ENCODE peak calls at places on chromosomes 6 and 20, in seven cellular contexts. U, O, G, M, T, Y and B are unnamed samples.

GRCh38 chr20:815914-816606 is 17.5 kb upstream of the FAM110A start:
- DNase-seq in G (peak), Y (peak), O (peak), M (peak), T (peak), U (peak), B (peak)

GRCh38 chr20:4916991-4917881 is 84.1 kb downstream of the SLC23A2 start:
- DNase-seq in O (peak), M (peak), G (no peak), Y (no peak), U (no peak), T (no peak), B (no peak)

GRCh38 chr6:71457883-71458282 is 169.3 kb downstream of the OGFRL1 start:
- DNase-seq in Y (no peak), T (no peak), G (no peak), O (no peak), U (peak), M (no peak), B (no peak)

GRCh38 chr20:48041078-48041780 is 255.9 kb upstream of the SULF2 start:
- DNase-seq in Y (no peak), T (no peak), G (no peak), O (no peak), U (no peak), M (no peak), B (no peak)

GRCh38 chr6:52221302-52221701 is 23.0 kb downstream of the IL17F start:
- DNase-seq in G (no peak), Y (no peak), M (no peak), O (no peak), T (no peak), U (no peak), B (no peak)

GRCh38 chr6:69164564-69165252 is 529.6 kb downstream of the ADGRB3 start:
- DNase-seq in U (no peak), G (no peak), T (no peak), M (no peak), O (no peak), Y (no peak), B (no peak)

GRCh38 chr20:20489623-20490341 is 121.9 kb downstream of the INSM1 start:
- DNase-seq in Y (no peak), O (no peak), T (no peak), U (no peak), G (no peak), M (no peak), B (no peak)

GRCh38 chr6:25481267-25481666 is 170.7 kb upstream of the SCGN start:
- DNase-seq in G (no peak), T (no peak), M (no peak), U (no peak), Y (no peak), O (no peak), B (no peak)

GRCh38 chr6:150752409-150752808 is 113.1 kb upstream of the MTHFD1L start:
- DNase-seq in G (no peak), Y (peak), U (no peak), T (no peak), M (no peak), O (no peak), B (no peak)

GRCh38 chr20:23622839-23623343 is 14.9 kb downstream of the CST3 start:
- DNase-seq in U (no peak), T (peak), Y (peak), M (peak), O (peak), G (no peak), B (no peak)

GRCh38 chr6:149387787-149388512 is 12.1 kb upstream of the SUMO4 start:
- DNase-seq in G (no peak), M (no peak), T (peak), U (no peak), Y (no peak), O (no peak), B (no peak)

GRCh38 chr20:4972506-4973251 is 28.6 kb downstream of the SLC23A2 start:
- DNase-seq in G (no peak), Y (no peak), T (no peak), M (no peak), U (no peak), O (no peak), B (no peak)

GRCh38 chr20:63090682-63091571 is 84.2 kb upstream of the BHLHE23 start:
- DNase-seq in M (no peak), G (no peak), U (no peak), T (no peak), O (no peak), Y (no peak), B (no peak)

GRCh38 chr20:6502219-6502618 is 265.3 kb upstream of the BMP2 start:
- DNase-seq in U (no peak), Y (no peak), G (no peak), O (peak), T (no peak), M (no peak), B (no peak)
- TF ChIP-seq CTCF in U (no peak), Y (no peak), G (no peak), O (no peak), T (no peak), M (no peak), B (no peak)

DNA sequence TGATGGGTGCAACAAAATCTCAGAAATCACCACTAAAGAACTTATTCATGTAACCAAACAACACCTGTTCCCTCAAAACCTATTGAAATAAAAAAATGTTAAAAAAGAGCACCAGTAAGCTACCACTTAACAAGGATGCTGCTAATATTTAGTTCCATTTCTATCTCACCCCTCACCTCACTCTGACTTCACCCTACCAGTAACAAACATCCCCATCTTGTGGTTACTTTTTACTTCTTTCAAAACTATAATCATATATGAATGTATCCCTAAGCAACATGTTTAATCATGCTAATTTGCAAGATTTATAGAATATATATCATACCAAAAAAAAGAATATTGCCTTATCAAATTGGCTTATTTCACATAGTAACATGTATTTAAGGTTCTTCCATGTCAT is 27.4 kb upstream of the SLC24A3 start:
- DNase-seq in Y (peak), T (no peak), G (no peak), O (no peak), M (no peak), U (no peak), B (no peak)
- TF ChIP-seq CTCF in Y (no peak), T (no peak), G (no peak), O (no peak), M (no peak), U (no peak), B (peak)

DNA sequence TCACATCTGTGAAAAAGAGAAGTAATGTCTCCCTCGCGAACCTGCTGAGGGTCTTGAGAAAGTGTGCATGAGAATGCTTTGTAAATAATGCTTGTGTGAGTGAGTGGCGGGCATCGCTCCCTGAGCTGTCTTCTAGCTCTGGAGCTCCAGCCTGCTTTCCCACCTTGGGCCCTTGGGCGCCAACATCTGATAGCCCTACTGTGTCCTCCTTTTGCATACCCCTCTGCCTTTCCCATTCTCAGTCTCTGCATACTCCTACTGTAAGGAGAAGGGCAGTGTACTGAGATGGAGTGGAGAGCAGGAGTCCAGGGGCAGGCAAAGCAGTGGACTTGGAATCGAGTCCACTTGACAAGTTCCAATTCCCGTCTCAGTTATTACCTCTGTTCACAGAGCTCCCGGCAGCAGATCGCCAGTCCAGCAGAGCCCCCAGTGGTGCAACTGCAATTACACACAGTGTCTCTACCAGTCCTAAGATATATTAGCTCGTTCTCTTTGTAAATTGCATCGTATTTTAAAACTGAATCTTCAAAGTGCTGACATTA is 855 bp upstream of the NCR2 start:
- DNase-seq in U (peak), G (no peak), O (no peak), T (no peak), Y (no peak), M (no peak), B (no peak)
- TF ChIP-seq CTCF in U (peak), G (peak), O (peak), T (no peak), Y (no peak), M (peak), B (no peak)

GRCh38 chr6:136334853-136335252 is 45.2 kb upstream of the BCLAF1 start:
- DNase-seq in G (no peak), T (no peak), U (no peak), M (no peak), Y (no peak), O (no peak), B (no peak)
- TF ChIP-seq CTCF in G (peak), T (no peak), U (peak), M (peak), Y (no peak), O (peak), B (no peak)

DNA sequence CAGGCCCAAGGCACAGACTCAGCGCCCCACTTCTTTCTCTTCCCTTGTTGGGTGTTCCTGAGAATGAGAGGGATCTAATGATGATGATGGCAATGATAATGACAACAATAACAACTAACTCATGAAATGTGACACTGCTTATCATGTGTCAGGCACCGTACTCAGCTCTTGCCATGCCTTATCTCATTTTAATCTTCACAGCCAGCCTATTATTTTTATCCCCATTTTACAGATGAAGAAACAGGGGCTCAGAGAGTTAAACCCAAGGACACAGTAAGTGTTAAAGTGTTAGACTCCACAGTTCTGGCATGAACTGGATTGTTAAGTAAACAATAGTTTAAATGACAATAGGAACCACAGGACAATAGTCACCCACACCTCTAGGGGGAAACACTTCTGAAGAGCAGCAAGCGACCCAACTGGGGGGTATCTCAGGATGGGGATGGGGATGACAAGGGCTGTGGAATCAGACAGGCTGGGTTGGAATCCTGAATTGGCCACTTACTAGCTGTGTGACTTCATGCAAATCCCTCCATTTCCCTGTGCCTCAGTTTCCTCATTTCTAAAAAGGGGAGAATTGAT is 12.5 kb downstream of the RSPH9 start:
- DNase-seq in U (no peak), G (no peak), O (no peak), M (no peak), Y (no peak), T (no peak), B (no peak)
- TF ChIP-seq CTCF in U (peak), G (peak), O (no peak), M (no peak), Y (no peak), T (no peak), B (no peak)

GRCh38 chr20:49583343-49583668 is 15.4 kb upstream of the PTGIS start:
- DNase-seq in O (no peak), Y (no peak), T (no peak), G (no peak), M (no peak), U (no peak), B (no peak)

GRCh38 chr20:49582413-49583334 is 14.7 kb upstream of the PTGIS start:
- DNase-seq in M (no peak), Y (no peak), U (no peak), T (no peak), O (no peak), G (no peak), B (no peak)

GRCh38 chr20:49584418-49585382 is 16.8 kb upstream of the PTGIS start:
- DNase-seq in G (no peak), M (no peak), O (no peak), Y (no peak), U (no peak), T (no peak), B (no peak)

GRCh38 chr20:49585585-49586245 is 17.8 kb upstream of the PTGIS start:
- DNase-seq in U (no peak), O (no peak), T (no peak), G (no peak), Y (no peak), M (no peak), B (no peak)

DNA sequence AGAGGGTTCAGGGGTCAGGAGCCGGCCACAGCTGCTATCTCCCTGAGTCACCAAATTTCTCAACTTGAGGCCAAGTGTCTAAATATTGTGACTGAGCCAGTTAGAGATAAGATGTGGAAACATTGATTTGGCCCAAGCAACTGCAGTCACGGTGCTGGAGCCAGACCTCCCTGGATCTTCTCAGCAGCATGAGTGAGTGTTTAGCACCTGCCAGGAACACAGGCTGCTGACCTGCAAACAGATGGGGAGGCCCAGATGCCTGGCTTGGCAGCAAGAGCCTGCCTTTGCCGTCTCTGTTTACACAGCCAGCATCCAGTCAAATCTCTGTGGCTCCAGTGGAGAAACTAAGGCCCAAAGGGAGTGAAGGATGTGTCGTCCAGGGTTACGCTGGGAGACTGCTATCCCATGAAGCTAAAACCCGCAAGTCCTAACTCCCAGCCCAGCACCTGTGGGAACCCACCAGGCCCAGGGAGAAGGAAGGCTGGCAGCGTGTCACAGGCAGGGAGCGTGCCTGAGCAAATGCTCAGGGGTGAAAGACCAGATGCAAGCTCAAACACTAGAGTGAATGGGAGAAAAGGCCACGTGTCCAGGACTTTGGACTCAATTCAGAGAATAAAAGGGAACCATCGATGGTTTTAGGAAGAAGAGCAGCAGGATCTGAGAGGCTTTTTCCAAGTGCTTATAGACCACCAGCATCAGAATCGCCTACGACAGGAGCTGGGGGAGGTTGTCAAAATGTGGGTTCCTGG is 15.9 kb upstream of the PTGIS start:
- DNase-seq in T (peak), Y (peak), M (peak), O (peak), U (no peak), G (no peak), B (no peak)
- TF ChIP-seq CTCF in T (no peak), Y (peak), M (peak), O (peak), U (no peak), G (no peak), B (no peak)